ENCODE peak calls at places on chromosome 4, in eight cellular contexts. J is psoas muscle, D is spleen, T is heart right ventricle, X is mucosa of descending colon, C is lung, I is suprapubic skin, Q is cardiac muscle cell. H is an unnamed sample.
A peak's percentile ranks its signal among the peaks of the same experiment; 100 is the strongest.

GRCh38 chr4:91116861-91117260 is 989.7 kb downstream of the CCSER1 start:
- DNase-seq in I (no peak), T (no peak), X (no peak), C (no peak), J (no peak), D (no peak), Q (peak; percentile 30), H (no peak)

GRCh38 chr4:41538017-41538733 is at the start of gene LIMCH1:
- DNase-seq in I (peak; percentile 75), Q (no peak), J (peak; percentile 74), T (peak; percentile 82), C (peak; percentile 46), D (peak; percentile 79), X (peak; percentile 10), H (no peak)

GRCh38 chr4:20532096-20532495 is 168.2 kb upstream of the PACRGL start:
- DNase-seq in T (no peak), Q (no peak), J (no peak), D (no peak), X (no peak), I (no peak), C (no peak), H (no peak)

GRCh38 chr4:113327513-113327912 is 278.1 kb downstream of the ANK2 start:
- DNase-seq in Q (peak; percentile 7), X (peak; percentile 17), T (no peak), D (no peak), J (no peak), I (no peak), C (no peak), H (no peak)

GRCh38 chr4:18366762-18367358 is 345.3 kb upstream of the LCORL start:
- DNase-seq in D (no peak), I (no peak), X (peak; percentile 23), J (no peak), C (no peak), T (no peak), Q (peak; percentile 51), H (no peak)

GRCh38 chr4:5815641-5816040 is 77.2 kb downstream of the CRMP1 start:
- DNase-seq in I (no peak), D (no peak), C (no peak), X (no peak), T (no peak), J (no peak), Q (no peak), H (no peak)

GRCh38 chr4:126445596-126445995 is 1130.8 kb downstream of the FAT4 start:
- DNase-seq in C (no peak), X (no peak), I (no peak), T (no peak), Q (no peak), D (no peak), J (no peak), H (no peak)

GRCh38 chr4:83644677-83645639 is 109.0 kb downstream of the GPAT3 start:
- DNase-seq in I (no peak), Q (peak; percentile 82), C (no peak), J (no peak), D (no peak), T (peak; percentile 25), X (no peak), H (peak; percentile 38)

GRCh38 chr4:71847300-71847699 is 63.4 kb upstream of the GC start:
- DNase-seq in I (no peak), Q (no peak), X (no peak), J (no peak), D (no peak), C (no peak), T (no peak), H (no peak)

GRCh38 chr4:8859550-8860095 is 12.0 kb downstream of the HMX1 start:
- DNase-seq in C (no peak), J (no peak), Q (no peak), X (no peak), I (no peak), D (no peak), T (no peak), H (no peak)

GRCh38 chr4:89336818-89337395 is 29.3 kb upstream of the GPRIN3 start:
- DNase-seq in C (no peak), T (no peak), J (no peak), Q (no peak), X (no peak), I (no peak), D (no peak), H (no peak)
- TF ChIP-seq CTCF in C (no peak), T (no peak), J (no peak), Q (no peak), X (no peak), I (no peak), D (no peak), H (no peak)

DNA sequence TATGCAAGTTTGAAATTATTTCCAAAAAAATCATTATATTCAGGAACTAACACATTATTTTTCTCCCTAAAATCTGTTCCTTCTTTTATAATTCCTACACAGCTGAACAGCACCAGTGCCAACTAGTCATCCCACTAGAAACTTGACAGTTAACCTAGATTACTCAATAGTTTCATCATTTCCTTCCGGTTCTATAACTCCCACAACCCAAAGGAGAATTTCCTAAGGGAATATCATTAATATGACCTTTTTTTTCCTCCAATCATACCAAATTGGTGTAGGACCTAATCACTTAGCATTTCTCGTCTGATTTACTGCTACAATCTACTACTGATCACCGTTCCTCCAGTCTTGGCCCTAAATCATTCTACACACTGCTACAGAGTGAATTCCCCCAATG is 45.9 kb downstream of the WDFY3 start:
- DNase-seq in T (no peak), X (no peak), Q (peak; percentile 84), I (no peak), D (no peak), J (no peak), C (no peak), H (no peak)
- H3K4me1 ChIP-seq in T (peaks cover 36% of the 10 kb centered on the region), X (no peaks in the 10 kb centered on the region), Q (no peaks in the 10 kb centered on the region), I (peaks cover 46% of the 10 kb centered on the region), D (peaks cover 9% of the 10 kb centered on the region), J (peaks cover 24% of the 10 kb centered on the region), C (peaks cover 13% of the 10 kb centered on the region), H (no peaks in the 10 kb centered on the region)

GRCh38 chr4:146639414-146639814 is 721 bp downstream of the POU4F2 start:
- DNase-seq in X (no peak), C (no peak), J (no peak), D (no peak), I (no peak), Q (no peak), T (no peak), H (no peak)
- H3K4me3 ChIP-seq in X (no peak overlapping the region), C (no peak overlapping the region), J (peak overlapping the region; percentile 50), D (peak overlapping the region; percentile 17), I (peak overlapping the region; percentile 41), Q (peak overlapping the region; percentile 36), T (no peak overlapping the region), H (no peak overlapping the region)

DNA sequence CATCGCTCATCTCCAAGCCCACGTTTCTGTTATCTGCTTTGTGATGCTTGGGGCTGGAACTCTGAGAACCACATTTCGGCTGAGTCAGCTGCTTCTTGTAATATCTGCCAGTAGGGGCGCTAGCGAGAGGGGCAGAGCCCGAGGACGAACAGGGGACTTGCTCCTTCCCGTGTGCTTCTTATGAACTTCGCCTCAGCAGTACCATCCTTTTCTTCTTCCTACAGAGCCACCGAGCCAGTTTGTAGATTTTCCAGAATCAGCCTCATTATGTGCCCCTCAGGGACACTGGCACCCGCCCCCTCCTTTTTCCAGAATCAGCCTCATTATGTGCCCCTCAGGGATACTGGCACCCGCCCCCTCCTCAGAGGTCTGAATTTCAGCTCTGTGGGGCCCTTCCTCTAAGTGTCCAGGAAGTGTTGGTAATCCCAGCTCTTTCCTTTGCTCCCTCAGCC is 441.7 kb upstream of the RASGEF1B start:
- DNase-seq in X (peak; percentile 66), Q (peak; percentile 72), D (no peak), C (peak; percentile 60), T (peak; percentile 25), I (no peak), J (no peak), H (peak; percentile 41)
- TF ChIP-seq CTCF in X (peak; percentile 43), Q (peak; percentile 75), D (peak; percentile 15), C (peak; percentile 46), T (peak; percentile 53), I (peak; percentile 64), J (peak; percentile 44), H (peak; percentile 71)

DNA sequence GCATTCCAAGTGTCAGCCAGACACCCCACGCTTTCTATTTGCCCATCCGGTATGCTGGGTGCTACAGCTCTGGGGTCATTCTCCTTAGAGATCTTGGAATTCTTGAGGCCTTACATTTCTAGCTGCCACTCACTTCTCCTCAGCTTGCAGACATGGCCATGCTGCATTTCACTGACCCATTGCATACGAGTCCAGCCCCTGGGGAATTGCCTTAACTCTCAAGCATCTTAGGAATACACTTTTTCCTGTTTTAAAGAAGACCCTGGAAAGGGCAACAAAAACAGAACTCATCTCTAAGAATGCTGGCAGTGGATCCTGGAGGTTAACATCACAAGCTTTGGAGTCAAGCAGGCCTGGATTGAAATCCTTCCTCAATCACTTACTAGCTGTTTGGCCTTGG is 122.0 kb upstream of the LNX1 start:
- DNase-seq in J (no peak), I (no peak), Q (peak; percentile 38), D (no peak), T (no peak), C (no peak), X (no peak), H (no peak)
- H3K4me1 ChIP-seq in J (no peaks in the 10 kb centered on the region), I (peaks cover 6% of the 10 kb centered on the region), Q (peaks cover 4% of the 10 kb centered on the region), D (no peaks in the 10 kb centered on the region), T (no peaks in the 10 kb centered on the region), C (no peaks in the 10 kb centered on the region), X (no peaks in the 10 kb centered on the region), H (no peaks in the 10 kb centered on the region)

H was measured in CD8-positive, alpha-beta T cell.